ENCODE peak calls at places on chromosomes 3 and 15, in ten cellular contexts. One of them, this sample, is unnamed.

GRCh38 chr15:52546031-52546751 is 17.5 kb upstream of the MYO5A start:
- DNase-seq in astrocyte of the spinal cord: no peak
- DNase-seq in CD8-positive, alpha-beta T cell: no peak
- DNase-seq in testis: no peak
- DNase-seq in osteocyte: no peak
- DNase-seq in SW480: no peak
- DNase-seq in RPMI8226: peak; percentile 50
- DNase-seq in HL-60: no peak
- DNase-seq in heart left ventricle: no peak
- DNase-seq in MM.1S: no peak
- DNase-seq in this sample: no peak

GRCh38 chr3:129277829-129278271 is 820 bp upstream of the HMCES start:
- DNase-seq in astrocyte of the spinal cord: peak; percentile 14
- DNase-seq in CD8-positive, alpha-beta T cell: no peak
- DNase-seq in testis: peak; percentile 22
- DNase-seq in osteocyte: no peak
- DNase-seq in SW480: no peak
- DNase-seq in RPMI8226: no peak
- DNase-seq in HL-60: no peak
- DNase-seq in heart left ventricle: no peak
- DNase-seq in MM.1S: no peak
- DNase-seq in this sample: no peak

GRCh38 chr15:60633426-60633968 is 154.6 kb upstream of the ICE2 start:
- DNase-seq in astrocyte of the spinal cord: no peak
- DNase-seq in CD8-positive, alpha-beta T cell: no peak
- DNase-seq in testis: no peak
- DNase-seq in osteocyte: no peak
- DNase-seq in SW480: no peak
- DNase-seq in RPMI8226: peak; percentile 53
- DNase-seq in HL-60: no peak
- DNase-seq in heart left ventricle: no peak
- DNase-seq in MM.1S: no peak
- DNase-seq in this sample: no peak

GRCh38 chr15:67812232-67812631 is 13.1 kb upstream of the SKOR1 start:
- DNase-seq in astrocyte of the spinal cord: no peak
- DNase-seq in CD8-positive, alpha-beta T cell: no peak
- DNase-seq in testis: no peak
- DNase-seq in osteocyte: no peak
- DNase-seq in SW480: peak; percentile 42
- DNase-seq in RPMI8226: no peak
- DNase-seq in HL-60: no peak
- DNase-seq in heart left ventricle: no peak
- DNase-seq in MM.1S: no peak
- DNase-seq in this sample: no peak

GRCh38 chr3:62531981-62532380 is 158.6 kb upstream of the FEZF2 start:
- DNase-seq in astrocyte of the spinal cord: no peak
- DNase-seq in CD8-positive, alpha-beta T cell: no peak
- DNase-seq in testis: no peak
- DNase-seq in osteocyte: no peak
- DNase-seq in SW480: no peak
- DNase-seq in RPMI8226: no peak
- DNase-seq in HL-60: no peak
- DNase-seq in heart left ventricle: no peak
- DNase-seq in MM.1S: no peak
- DNase-seq in this sample: no peak

GRCh38 chr3:108602249-108602934 is 12.9 kb downstream of the DZIP3 start:
- DNase-seq in astrocyte of the spinal cord: no peak
- DNase-seq in CD8-positive, alpha-beta T cell: peak; percentile 44
- DNase-seq in testis: no peak
- DNase-seq in osteocyte: no peak
- DNase-seq in SW480: no peak
- DNase-seq in RPMI8226: no peak
- DNase-seq in HL-60: no peak
- DNase-seq in heart left ventricle: no peak
- DNase-seq in MM.1S: no peak
- DNase-seq in this sample: no peak

GRCh38 chr3:186509423-186509822 is 34.8 kb downstream of the CRYGS start:
- DNase-seq in astrocyte of the spinal cord: no peak
- DNase-seq in CD8-positive, alpha-beta T cell: no peak
- DNase-seq in testis: no peak
- DNase-seq in osteocyte: no peak
- DNase-seq in SW480: peak; percentile 48
- DNase-seq in RPMI8226: no peak
- DNase-seq in HL-60: no peak
- DNase-seq in heart left ventricle: no peak
- DNase-seq in MM.1S: no peak
- DNase-seq in this sample: no peak

GRCh38 chr15:68209735-68210408 is 4.7 kb upstream of the CALML4 start:
- DNase-seq in astrocyte of the spinal cord: no peak
- DNase-seq in CD8-positive, alpha-beta T cell: no peak
- DNase-seq in testis: no peak
- DNase-seq in osteocyte: no peak
- DNase-seq in SW480: no peak
- DNase-seq in RPMI8226: no peak
- DNase-seq in HL-60: no peak
- DNase-seq in heart left ventricle: peak; percentile 15
- DNase-seq in MM.1S: no peak
- DNase-seq in this sample: peak; percentile 80

GRCh38 chr3:60274098-60274497 is 977.2 kb downstream of the FHIT start:
- DNase-seq in astrocyte of the spinal cord: no peak
- DNase-seq in CD8-positive, alpha-beta T cell: no peak
- DNase-seq in testis: no peak
- DNase-seq in osteocyte: no peak
- DNase-seq in SW480: no peak
- DNase-seq in RPMI8226: no peak
- DNase-seq in HL-60: no peak
- DNase-seq in heart left ventricle: no peak
- DNase-seq in MM.1S: no peak
- DNase-seq in this sample: no peak

GRCh38 chr15:31175484-31175883 is 74.0 kb upstream of the TRPM1 start:
- DNase-seq in astrocyte of the spinal cord: no peak
- DNase-seq in CD8-positive, alpha-beta T cell: no peak
- DNase-seq in testis: no peak
- DNase-seq in osteocyte: no peak
- DNase-seq in SW480: no peak
- DNase-seq in RPMI8226: no peak
- DNase-seq in HL-60: no peak
- DNase-seq in heart left ventricle: no peak
- DNase-seq in MM.1S: no peak
- DNase-seq in this sample: no peak

GRCh38 chr3:186825294-186825821 is 17.2 kb upstream of the ADIPOQ start:
- DNase-seq in astrocyte of the spinal cord: peak; percentile 81
- DNase-seq in CD8-positive, alpha-beta T cell: peak; percentile 15
- DNase-seq in testis: peak; percentile 17
- DNase-seq in osteocyte: no peak
- DNase-seq in SW480: no peak
- DNase-seq in RPMI8226: peak; percentile 20
- DNase-seq in HL-60: no peak
- DNase-seq in heart left ventricle: no peak
- DNase-seq in MM.1S: no peak
- DNase-seq in this sample: no peak